ENCODE peak calls at places on chromosomes 13 and 19, in ten cellular contexts. C is heart right ventricle, T is psoas muscle, Y is H9, J is BE2C, F is left ventricle myocardium inferior, G is Peyer's patch, H is PC-9, N is IMR-90, K is upper lobe of left lung. D is an unnamed sample.

GRCh38 chr13:28110414-28110813 is 10.0 kb upstream of the FLT3 start:
- DNase-seq in C (no peak), T (no peak), Y (no peak), J (no peak), F (no peak), G (no peak), H (no peak), N (no peak), K (no peak), D (no peak)

GRCh38 chr19:1837625-1838105 is 10.6 kb downstream of the REXO1 start:
- DNase-seq in C (no peak), T (no peak), Y (peak), J (peak), F (peak), G (peak), H (no peak), N (no peak), K (peak), D (peak)

GRCh38 chr13:40315416-40316064 is 350.9 kb downstream of the FOXO1 start:
- DNase-seq in C (peak), T (no peak), Y (no peak), J (no peak), F (no peak), G (peak), H (no peak), N (no peak), K (no peak), D (no peak)

GRCh38 chr13:88103824-88104223 is 432.7 kb downstream of the SLITRK5 start:
- DNase-seq in C (no peak), T (no peak), Y (no peak), J (no peak), F (no peak), G (no peak), H (no peak), N (no peak), K (no peak), D (no peak)

GRCh38 chr13:106570354-106570822 is 2.5 kb upstream of the ARGLU1 start:
- DNase-seq in C (no peak), T (peak), Y (peak), J (peak), F (peak), G (peak), H (no peak), N (peak), K (peak), D (peak)

GRCh38 chr19:17205237-17206140 is 9.7 kb upstream of the USE1 start:
- DNase-seq in C (peak), T (peak), Y (peak), J (peak), F (peak), G (peak), H (peak), N (peak), K (no peak), D (peak)

GRCh38 chr19:44714597-44715169 is 15.7 kb downstream of the CEACAM16 start:
- DNase-seq in C (no peak), T (no peak), Y (no peak), J (no peak), F (no peak), G (no peak), H (no peak), N (no peak), K (no peak), D (no peak)

GRCh38 chr19:5627395-5627904 is 4.6 kb downstream of the SAFB start:
- DNase-seq in C (peak), T (peak), Y (peak), J (no peak), F (peak), G (peak), H (no peak), N (peak), K (no peak), D (no peak)

GRCh38 chr13:98141938-98142426 is 912 bp upstream of the FARP1 start:
- DNase-seq in C (peak), T (peak), Y (peak), J (peak), F (peak), G (no peak), H (peak), N (no peak), K (no peak), D (no peak)

GRCh38 chr19:47028372-47028672 is 8.7 kb downstream of the NPAS1 start:
- DNase-seq in C (no peak), T (no peak), Y (peak), J (peak), F (no peak), G (no peak), H (no peak), N (no peak), K (no peak), D (no peak)

GRCh38 chr19:30011051-30011578 is 69.1 kb downstream of the URI1 start:
- DNase-seq in C (no peak), T (no peak), Y (peak), J (peak), F (no peak), G (no peak), H (no peak), N (no peak), K (no peak), D (no peak)

GRCh38 chr13:106566682-106567420 is 1.1 kb downstream of the ARGLU1 start:
- DNase-seq in C (peak), T (peak), Y (peak), J (peak), F (peak), G (peak), H (peak), N (peak), K (no peak), D (no peak)

GRCh38 chr19:2424686-2425621 is 2.4 kb downstream of the TIMM13 start:
- DNase-seq in C (no peak), T (peak), Y (peak), J (peak), F (peak), G (no peak), H (no peak), N (peak), K (peak), D (no peak)

GRCh38 chr19:37333457-37333856 is 37.4 kb upstream of the ZNF527 start:
- DNase-seq in C (no peak), T (no peak), Y (no peak), J (no peak), F (no peak), G (no peak), H (no peak), N (no peak), K (no peak), D (no peak)

GRCh38 chr19:48123907-48124675 is 13.5 kb upstream of the PLA2G4C start:
- DNase-seq in C (no peak), T (no peak), Y (no peak), J (no peak), F (no peak), G (no peak), H (no peak), N (peak), K (no peak), D (no peak)

GRCh38 chr13:80173224-80173623 is 167.7 kb downstream of the SPRY2 start:
- DNase-seq in C (peak), T (no peak), Y (no peak), J (no peak), F (no peak), G (no peak), H (no peak), N (no peak), K (no peak), D (no peak)

GRCh38 chr13:99299545-99300341 is 7.5 kb downstream of the GPR183 start:
- DNase-seq in C (no peak), T (no peak), Y (no peak), J (no peak), F (no peak), G (no peak), H (no peak), N (no peak), K (no peak), D (no peak)

GRCh38 chr19:35615036-35615435 is 2.5 kb downstream of the HAUS5 start:
- DNase-seq in C (no peak), T (peak), Y (no peak), J (no peak), F (no peak), G (no peak), H (no peak), N (no peak), K (no peak), D (no peak)

GRCh38 chr19:35613574-35613973 is 1.0 kb downstream of the HAUS5 start:
- DNase-seq in C (no peak), T (peak), Y (no peak), J (no peak), F (no peak), G (no peak), H (no peak), N (no peak), K (no peak), D (no peak)

GRCh38 chr19:35612559-35613321 is at the start of gene HAUS5:
- DNase-seq in C (peak), T (peak), Y (peak), J (peak), F (peak), G (peak), H (peak), N (peak), K (peak), D (peak)

GRCh38 chr19:35609881-35610353 is 2.6 kb upstream of the HAUS5 start:
- DNase-seq in C (no peak), T (peak), Y (no peak), J (no peak), F (no peak), G (peak), H (no peak), N (no peak), K (no peak), D (no peak)

DNA sequence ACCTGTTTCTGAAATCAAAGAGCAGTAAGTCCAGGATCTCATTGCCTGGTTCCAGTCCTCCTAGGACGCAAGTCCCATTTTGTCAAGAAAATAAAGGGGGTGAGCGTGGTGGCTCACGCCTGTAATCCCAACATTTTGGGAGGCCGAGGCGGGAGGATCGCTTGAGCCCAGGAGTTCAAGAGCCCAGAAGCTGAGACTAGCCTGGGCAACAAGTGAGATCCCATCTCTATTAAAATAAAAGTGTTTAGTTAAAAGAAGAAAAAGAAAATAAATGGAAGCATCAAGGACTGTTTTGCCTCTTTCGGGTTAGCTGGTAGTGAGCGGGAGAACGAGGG is 344 bp upstream of the HAUS5 start:
- DNase-seq in C (no peak), T (no peak), Y (no peak), J (no peak), F (no peak), G (no peak), H (no peak), N (no peak), K (no peak), D (no peak)
- TF ChIP-seq CTCF in C (no peak), T (no peak), Y (no peak), J (no peak), F (no peak), G (no peak), H (no peak), N (no peak), K (no peak), D (no peak)

DNA sequence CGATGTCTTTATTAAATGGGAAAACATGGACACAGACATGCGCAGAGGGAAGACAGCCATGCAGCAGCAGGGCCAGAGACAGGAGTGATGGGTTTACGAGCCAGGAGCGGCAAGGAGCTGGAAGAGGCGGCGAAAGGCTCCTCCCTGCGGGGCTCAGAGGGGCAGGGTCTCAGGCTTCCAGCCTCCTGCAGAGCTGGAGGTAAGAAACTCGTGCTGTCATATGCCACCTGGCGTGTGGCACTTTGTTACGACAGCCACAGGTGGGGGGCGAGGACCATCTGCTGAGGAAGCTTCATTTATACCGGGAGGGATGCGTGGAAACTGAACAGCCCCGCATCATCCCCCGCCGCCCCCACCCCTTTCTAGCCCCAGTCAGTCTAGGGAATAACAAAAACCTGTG is 52.0 kb upstream of the SPACA7 start:
- DNase-seq in C (no peak), T (no peak), Y (no peak), J (no peak), F (no peak), G (no peak), H (no peak), N (no peak), K (no peak), D (no peak)
- TF ChIP-seq CTCF in C (no peak), T (no peak), Y (no peak), J (no peak), F (no peak), G (no peak), H (no peak), N (no peak), K (no peak), D (no peak)

GRCh38 chr13:22175815-22176214 is 504.9 kb downstream of the FGF9 start:
- DNase-seq in C (no peak), T (no peak), Y (no peak), J (no peak), F (no peak), G (no peak), H (no peak), N (no peak), K (no peak), D (no peak)
- TF ChIP-seq CTCF in C (no peak), T (no peak), Y (peak), J (no peak), F (no peak), G (no peak), H (no peak), N (no peak), K (no peak), D (no peak)

GRCh38 chr19:19553670-19554069 is 15.6 kb downstream of the CILP2 start:
- DNase-seq in C (no peak), T (no peak), Y (no peak), J (no peak), F (no peak), G (no peak), H (no peak), N (no peak), K (no peak), D (no peak)

GRCh38 chr19:19551862-19552192 is 13.8 kb downstream of the CILP2 start:
- DNase-seq in C (no peak), T (no peak), Y (no peak), J (no peak), F (no peak), G (no peak), H (no peak), N (peak), K (no peak), D (no peak)

GRCh38 chr19:19550972-19551861 is 13.2 kb downstream of the CILP2 start:
- DNase-seq in C (no peak), T (no peak), Y (peak), J (peak), F (no peak), G (no peak), H (no peak), N (no peak), K (no peak), D (no peak)

GRCh38 chr19:19554074-19555023 is 16.3 kb downstream of the CILP2 start:
- DNase-seq in C (no peak), T (no peak), Y (peak), J (no peak), F (peak), G (peak), H (no peak), N (peak), K (peak), D (peak)

GRCh38 chr19:19552811-19553210 is 14.7 kb downstream of the CILP2 start:
- DNase-seq in C (no peak), T (no peak), Y (peak), J (peak), F (no peak), G (no peak), H (no peak), N (no peak), K (peak), D (no peak)
- TF ChIP-seq CTCF in C (peak), T (peak), Y (peak), J (peak), F (peak), G (peak), H (peak), N (peak), K (peak), D (peak)

DNA sequence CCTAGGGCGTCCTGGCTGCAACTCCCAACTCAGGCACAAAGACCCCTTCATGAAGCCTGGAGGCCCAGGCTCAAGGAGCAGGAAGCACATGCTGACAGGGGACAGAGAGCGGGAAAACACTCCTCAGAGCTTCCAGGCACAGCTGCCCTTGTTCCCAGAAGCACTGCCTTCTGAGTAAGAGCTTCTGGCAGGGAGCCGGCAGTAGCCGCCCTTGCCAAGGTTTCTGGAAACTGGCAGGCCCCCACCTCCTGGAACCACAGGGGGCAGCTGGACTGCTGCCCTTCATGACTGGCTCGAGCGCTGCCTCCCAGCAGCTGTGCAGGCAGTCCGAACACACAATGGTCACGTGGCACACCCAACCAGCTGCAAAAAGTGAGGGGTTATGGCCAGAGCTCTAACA is 33.6 kb upstream of the EPHX3 start:
- DNase-seq in C (peak), T (peak), Y (no peak), J (peak), F (peak), G (peak), H (no peak), N (peak), K (peak), D (no peak)
- TF ChIP-seq CTCF in C (no peak), T (no peak), Y (no peak), J (no peak), F (no peak), G (no peak), H (no peak), N (peak), K (no peak), D (no peak)

D was measured in natural killer cell.